ENCODE peak calls at places on chromosomes 7 and 10, in five cellular contexts. D is CD4-positive, CD25-positive, alpha-beta regulatory T cell; A is psoas muscle; I is left lung; N is H7. T is an unnamed sample.
A peak's percentile ranks its signal among the peaks of the same experiment; 100 is the strongest.

GRCh38 chr7:82435769-82436168 is 7.8 kb downstream of the CACNA2D1 start:
- DNase-seq in A (no peak), N (no peak), I (no peak), D (no peak), T (no peak)

GRCh38 chr7:16193631-16194030 is 227.7 kb downstream of the CRPPA start:
- DNase-seq in I (no peak), N (no peak), D (no peak), A (no peak), T (no peak)

GRCh38 chr7:12596225-12596790 is 25.8 kb downstream of the SCIN start:
- DNase-seq in I (no peak), N (no peak), D (no peak), A (no peak), T (no peak)

GRCh38 chr7:125605241-125605640 is 675.6 kb upstream of the POT1 start:
- DNase-seq in I (no peak), A (no peak), D (no peak), N (peak; percentile 2), T (no peak)

GRCh38 chr7:130141161-130141857 is 63.9 kb downstream of the TMEM209 start:
- DNase-seq in D (peak; percentile 16), N (peak; percentile 95), A (peak; percentile 42), I (peak; percentile 89), T (peak; percentile 47)

GRCh38 chr10:36493511-36493880 is 631.9 kb upstream of the ANKRD30A start:
- DNase-seq in D (no peak), A (no peak), I (no peak), N (no peak), T (no peak)

GRCh38 chr7:151690597-151690996 is 170.9 kb upstream of the RHEB start:
- DNase-seq in A (no peak), I (no peak), N (peak; percentile 12), D (no peak), T (no peak)

GRCh38 chr10:80896959-80897358 is 359.3 kb downstream of the SH2D4B start:
- DNase-seq in I (no peak), A (no peak), D (no peak), N (no peak), T (no peak)

GRCh38 chr7:95104739-95105138 is 197.3 kb downstream of the PPP1R9A start:
- DNase-seq in I (no peak), A (no peak), D (no peak), N (no peak), T (no peak)

GRCh38 chr7:95001258-95001657 is 93.9 kb downstream of the PPP1R9A start:
- DNase-seq in I (no peak), D (no peak), N (no peak), A (no peak), T (no peak)

GRCh38 chr7:52168085-52168484 is 851.5 kb upstream of the COBL start:
- DNase-seq in I (no peak), D (no peak), N (peak; percentile 54), A (no peak), T (no peak)

GRCh38 chr10:98338896-98339295 is 70.9 kb upstream of the LOXL4 start:
- DNase-seq in I (no peak), A (no peak), N (no peak), D (no peak), T (no peak)

GRCh38 chr10:6593140-6593740 is 13.2 kb upstream of the PRKCQ start:
- DNase-seq in D (no peak), I (no peak), N (no peak), A (no peak), T (no peak)

GRCh38 chr10:100647928-100648327 is 97.5 kb upstream of the PAX2 start:
- DNase-seq in A (no peak), I (no peak), N (no peak), D (no peak), T (no peak)

GRCh38 chr10:96501985-96502384 is 11.7 kb downstream of the TLL2 start:
- DNase-seq in I (no peak), N (no peak), D (no peak), A (no peak), T (no peak)

GRCh38 chr7:112063974-112064373 is 142.2 kb downstream of the DOCK4 start:
- DNase-seq in I (no peak), A (no peak), D (no peak), N (no peak), T (no peak)

GRCh38 chr10:86079088-86079487 is 287.5 kb downstream of the GRID1 start:
- DNase-seq in D (no peak), I (no peak), A (no peak), N (peak; percentile 63), T (no peak)

GRCh38 chr10:48272682-48273081 is 1.8 kb downstream of the FRMPD2 start:
- DNase-seq in I (no peak), D (no peak), A (no peak), N (no peak), T (no peak)
- H3K27me3 ChIP-seq in I (no peaks in the 10 kb centered on the region), D (no peaks in the 10 kb centered on the region), A (no peaks in the 10 kb centered on the region), N (no peaks in the 10 kb centered on the region), T (no peaks in the 10 kb centered on the region)

GRCh38 chr10:69578508-69578991 is 5.3 kb upstream of the NEUROG3 start:
- DNase-seq in D (no peak), A (no peak), I (no peak), N (peak; percentile 68), T (no peak)
- H3K27me3 ChIP-seq in D (peaks cover 11% of the 10 kb centered on the region), A (peaks cover 3% of the 10 kb centered on the region), I (peaks cover 60% of the 10 kb centered on the region), N (peaks cover 88% of the 10 kb centered on the region), T (peaks cover 19% of the 10 kb centered on the region)

GRCh38 chr7:43281268-43281667 is 168.8 kb downstream of the HECW1 start:
- DNase-seq in I (no peak), D (no peak), A (no peak), N (no peak), T (no peak)
- H3K27me3 ChIP-seq in I (no peaks in the 10 kb centered on the region), D (no peaks in the 10 kb centered on the region), A (no peaks in the 10 kb centered on the region), N (no peaks in the 10 kb centered on the region), T (no peaks in the 10 kb centered on the region)

GRCh38 chr7:127208860-127209259 is 43.9 kb downstream of the GRM8 start:
- DNase-seq in D (no peak), A (no peak), I (no peak), N (no peak), T (no peak)

GRCh38 chr7:127207246-127207645 is 45.5 kb downstream of the GRM8 start:
- DNase-seq in A (no peak), D (no peak), I (no peak), N (no peak), T (no peak)

GRCh38 chr7:127207806-127208205 is 44.9 kb downstream of the GRM8 start:
- DNase-seq in I (no peak), A (no peak), N (no peak), D (no peak), T (no peak)

GRCh38 chr7:127209886-127210285 is 42.9 kb downstream of the GRM8 start:
- DNase-seq in N (no peak), D (no peak), A (no peak), I (no peak), T (no peak)

GRCh38 chr7:127208351-127208750 is 44.4 kb downstream of the GRM8 start:
- DNase-seq in N (no peak), A (no peak), I (no peak), D (no peak), T (no peak)
- H3K27me3 ChIP-seq in N (no peaks in the 10 kb centered on the region), A (no peaks in the 10 kb centered on the region), I (no peaks in the 10 kb centered on the region), D (peaks cover 11% of the 10 kb centered on the region), T (no peaks in the 10 kb centered on the region)